ENCODE peak calls at places on chromosome 12, in five cellular contexts. V, Z, I, X and D are unnamed samples.

GRCh38 chr12:84174115-84174514 is 738.5 kb downstream of the SLC6A15 start:
- DNase-seq in V (no peak), Z (no peak), I (no peak), X (no peak), D (no peak)

GRCh38 chr12:101891462-101891971 is 14.1 kb downstream of the DRAM1 start:
- DNase-seq in V (no peak), Z (peak; percentile 90), I (no peak), X (no peak), D (peak; percentile 20)

GRCh38 chr12:3381059-3382047 is 109.7 kb upstream of the PRMT8 start:
- DNase-seq in V (no peak), Z (no peak), I (no peak), X (no peak), D (no peak)

GRCh38 chr12:45234134-45234865 is 18.4 kb downstream of the ANO6 start:
- DNase-seq in V (no peak), Z (peak; percentile 96), I (no peak), X (no peak), D (no peak)

GRCh38 chr12:95949801-95950206 is 6.7 kb downstream of the AMDHD1 start:
- DNase-seq in V (no peak), Z (no peak), I (no peak), X (no peak), D (no peak)

GRCh38 chr12:109641422-109641821 is 67.8 kb downstream of the MVK start:
- DNase-seq in V (no peak), Z (no peak), I (no peak), X (no peak), D (no peak)

GRCh38 chr12:58395056-58395455 is 453.7 kb downstream of the ATP23 start:
- DNase-seq in V (no peak), Z (peak; percentile 11), I (no peak), X (no peak), D (no peak)

GRCh38 chr12:96195845-96196451 is 1.8 kb downstream of the ELK3 start:
- DNase-seq in V (no peak), Z (peak; percentile 72), I (no peak), X (no peak), D (no peak)